ENCODE peak calls at places on chromosomes 4 and X, in nine cellular contexts. V is brain microvascular endothelial cell, X is AG09309, I is aorta, J is choroid plexus epithelial cell, Y is cardiac fibroblast, T is tibial nerve, S is breast epithelium, U is psoas muscle. M is an unnamed sample.

GRCh38 chr4:149987330-149987751 is 90.9 kb upstream of the DCLK2 start:
- DNase-seq in J (peak), I (no peak), Y (peak), T (no peak), U (no peak), X (no peak), V (no peak), S (no peak), M (no peak)

GRCh38 chr4:7857238-7857701 is 82.4 kb downstream of the AFAP1 start:
- DNase-seq in X (peak), J (peak), S (no peak), Y (peak), T (no peak), I (no peak), V (peak), U (peak), M (peak)

GRCh38 chr4:26029512-26030131 is 115.6 kb downstream of the SMIM20 start:
- DNase-seq in J (no peak), I (no peak), X (no peak), T (no peak), S (no peak), V (no peak), Y (no peak), U (no peak), M (no peak)

GRCh38 chrX:318068-318738 is 393 bp downstream of the GTPBP6 start:
- DNase-seq in Y (peak), J (peak), T (peak), S (peak), I (peak), U (peak), V (peak), X (peak), M (peak)

GRCh38 chr4:79959652-79960051 is 113.4 kb downstream of the ANTXR2 start:
- DNase-seq in I (no peak), J (no peak), V (no peak), X (no peak), T (no peak), Y (no peak), S (no peak), U (no peak), M (no peak)

GRCh38 chr4:773214-773613 is 52.7 kb downstream of the CPLX1 start:
- DNase-seq in I (no peak), X (no peak), U (no peak), Y (no peak), V (no peak), T (no peak), J (no peak), S (no peak), M (no peak)

GRCh38 chrX:154720067-154720466 is 30.8 kb downstream of the GAB3 start:
- DNase-seq in I (no peak), Y (peak), V (no peak), X (no peak), T (no peak), U (no peak), J (no peak), S (no peak), M (no peak)

GRCh38 chr4:178068136-178068535 is 625.9 kb upstream of the AGA start:
- DNase-seq in Y (no peak), X (no peak), I (no peak), J (no peak), V (no peak), U (no peak), T (no peak), S (no peak), M (no peak)

GRCh38 chrX:12872741-12873140 is 5.9 kb downstream of the TLR7 start:
- DNase-seq in U (no peak), I (no peak), T (no peak), S (no peak), X (no peak), V (no peak), Y (no peak), J (no peak), M (no peak)

GRCh38 chr4:67327245-67327860 is 217.9 kb downstream of the CENPC start:
- DNase-seq in V (peak), T (peak), U (no peak), J (peak), S (peak), I (no peak), Y (peak), X (peak), M (peak)

GRCh38 chr4:112060212-112060611 is 85.0 kb upstream of the FAM241A start:
- DNase-seq in T (no peak), I (no peak), Y (peak), V (peak), S (no peak), U (no peak), J (peak), X (no peak), M (no peak)

GRCh38 chrX:123918106-123918721 is 43.3 kb upstream of the STAG2 start:
- DNase-seq in X (no peak), I (no peak), J (no peak), Y (no peak), V (no peak), S (no peak), T (no peak), U (no peak), M (no peak)

GRCh38 chr4:148764720-148765119 is 322.5 kb upstream of the NR3C2 start:
- DNase-seq in X (no peak), T (no peak), I (no peak), J (no peak), V (no peak), U (no peak), Y (no peak), S (no peak), M (no peak)

GRCh38 chrX:48902135-48902534 is 4.4 kb downstream of the PQBP1 start:
- DNase-seq in J (no peak), I (peak), S (no peak), V (no peak), Y (no peak), T (no peak), U (no peak), X (no peak), M (no peak)

GRCh38 chr4:144450526-144450925 is 195.4 kb upstream of the HHIP start:
- DNase-seq in Y (no peak), I (no peak), S (no peak), T (no peak), U (no peak), X (no peak), J (no peak), V (no peak), M (no peak)

GRCh38 chrX:20315140-20315539 is 48.4 kb upstream of the RPS6KA3 start:
- DNase-seq in S (no peak), I (no peak), J (no peak), V (no peak), U (no peak), Y (peak), X (no peak), T (no peak), M (no peak)

GRCh38 chr4:134668237-134668636 is 466.6 kb upstream of the PABPC4L start:
- DNase-seq in T (no peak), X (no peak), J (no peak), U (no peak), Y (no peak), I (no peak), S (no peak), V (no peak), M (no peak)

GRCh38 chr4:17276821-17277220 is 235.1 kb downstream of the QDPR start:
- DNase-seq in U (peak), Y (peak), V (peak), I (peak), X (peak), J (peak), S (no peak), T (no peak), M (peak)

GRCh38 chrX:103918584-103919335 is 43.7 kb upstream of the TMSB15B start:
- DNase-seq in U (peak), J (peak), V (peak), Y (peak), X (no peak), S (no peak), I (peak), T (peak), M (peak)

GRCh38 chr4:53680168-53680567 is 88.9 kb upstream of the LNX1 start:
- DNase-seq in T (no peak), U (no peak), V (no peak), I (no peak), X (no peak), S (no peak), Y (no peak), J (no peak), M (no peak)

GRCh38 chrX:40471965-40472648 is 108.7 kb upstream of the ATP6AP2 start:
- DNase-seq in T (no peak), J (peak), S (peak), I (peak), V (peak), X (peak), Y (peak), U (no peak), M (peak)

GRCh38 chrX:154396948-154397887 is 959 bp upstream of the RPL10 start:
- DNase-seq in Y (peak), T (peak), S (peak), X (no peak), I (peak), J (peak), V (no peak), U (peak), M (no peak)

GRCh38 chr4:52098618-52099017 is 47.5 kb downstream of the SPATA18 start:
- DNase-seq in U (no peak), J (no peak), I (no peak), Y (no peak), T (no peak), V (no peak), X (no peak), S (no peak), M (no peak)

GRCh38 chrX:100615015-100615414 is 21.6 kb downstream of the TSPAN6 start:
- DNase-seq in Y (peak), U (no peak), S (no peak), T (no peak), X (peak), J (peak), I (no peak), V (peak), M (no peak)

GRCh38 chrX:625137-625691 is 5.4 kb upstream of the SHOX start:
- DNase-seq in T (no peak), J (no peak), X (no peak), Y (no peak), I (no peak), V (no peak), S (no peak), U (no peak), M (no peak)

GRCh38 chr4:122508083-122508482 is 51.6 kb upstream of the IL2 start:
- DNase-seq in V (no peak), U (no peak), J (no peak), T (no peak), Y (no peak), I (no peak), S (no peak), X (no peak), M (no peak)

GRCh38 chr4:138650917-138651564 is 364.5 kb upstream of the NOCT start:
- DNase-seq in I (no peak), V (peak), J (peak), U (no peak), X (peak), S (no peak), Y (peak), T (no peak), M (peak)

GRCh38 chrX:9759340-9759739 is 6.3 kb downstream of the GPR143 start:
- DNase-seq in U (no peak), S (no peak), V (no peak), J (no peak), I (no peak), Y (no peak), X (no peak), T (no peak), M (no peak)

GRCh38 chr4:8015512-8015911 is 75.9 kb upstream of the AFAP1 start:
- DNase-seq in V (peak), J (peak), X (no peak), U (no peak), T (no peak), S (no peak), Y (peak), I (no peak), M (no peak)

GRCh38 chr4:19386786-19387185 is 864.9 kb upstream of the SLIT2 start:
- DNase-seq in V (no peak), J (peak), X (no peak), T (no peak), I (no peak), Y (peak), U (no peak), S (no peak), M (no peak)

GRCh38 chr4:153010137-153010536 is 74.0 kb downstream of the FHDC1 start:
- DNase-seq in T (no peak), X (no peak), S (no peak), J (no peak), Y (no peak), I (no peak), U (no peak), V (no peak), M (no peak)

GRCh38 chrX:129544780-129545179 is 4.7 kb downstream of the OCRL start:
- DNase-seq in U (no peak), I (no peak), S (no peak), J (no peak), X (no peak), T (no peak), Y (no peak), V (no peak), M (no peak)

GRCh38 chrX:20118065-20118824 is 1.5 kb upstream of the MAP7D2 start:
- DNase-seq in J (no peak), U (no peak), X (no peak), V (no peak), I (no peak), Y (no peak), T (no peak), S (no peak), M (no peak)

GRCh38 chr4:168648929-168649328 is 152.1 kb downstream of the PALLD start:
- DNase-seq in I (no peak), S (no peak), U (no peak), X (no peak), T (no peak), V (peak), J (peak), Y (peak), M (peak)

GRCh38 chr4:128440923-128441322 is 153.3 kb upstream of the PGRMC2 start:
- DNase-seq in V (no peak), Y (no peak), I (no peak), U (no peak), X (no peak), S (no peak), J (no peak), T (no peak), M (no peak)

GRCh38 chr4:20298986-20299385 is 47.3 kb downstream of the SLIT2 start:
- DNase-seq in X (no peak), Y (peak), T (no peak), U (no peak), I (no peak), J (no peak), S (no peak), V (no peak), M (no peak)

GRCh38 chr4:13548059-13548983 is 4.0 kb upstream of the NKX3-2 start:
- DNase-seq in T (no peak), J (no peak), X (no peak), Y (no peak), V (no peak), U (no peak), S (no peak), I (no peak), M (no peak)

GRCh38 chr4:181784881-181785280 is 458.3 kb upstream of the TENM3 start:
- DNase-seq in S (no peak), Y (no peak), I (no peak), T (no peak), U (no peak), J (no peak), V (no peak), X (no peak), M (no peak)

GRCh38 chr4:38131371-38132139 is 171.4 kb downstream of the PTTG2 start:
- DNase-seq in I (no peak), Y (peak), S (no peak), T (no peak), X (no peak), V (peak), J (peak), U (no peak), M (no peak)

GRCh38 chr4:75834095-75834771 is 68.0 kb downstream of the PPEF2 start:
- DNase-seq in T (no peak), U (no peak), S (no peak), I (no peak), X (no peak), J (no peak), Y (peak), V (no peak), M (no peak)

GRCh38 chr4:75834772-75835154 is 67.5 kb downstream of the PPEF2 start:
- DNase-seq in J (no peak), Y (peak), I (no peak), U (no peak), X (no peak), S (no peak), V (no peak), T (no peak), M (no peak)

GRCh38 chr4:75830906-75831305 is 71.3 kb downstream of the PPEF2 start:
- DNase-seq in S (no peak), T (no peak), Y (no peak), V (no peak), X (no peak), I (no peak), J (peak), U (no peak), M (no peak)

DNA sequence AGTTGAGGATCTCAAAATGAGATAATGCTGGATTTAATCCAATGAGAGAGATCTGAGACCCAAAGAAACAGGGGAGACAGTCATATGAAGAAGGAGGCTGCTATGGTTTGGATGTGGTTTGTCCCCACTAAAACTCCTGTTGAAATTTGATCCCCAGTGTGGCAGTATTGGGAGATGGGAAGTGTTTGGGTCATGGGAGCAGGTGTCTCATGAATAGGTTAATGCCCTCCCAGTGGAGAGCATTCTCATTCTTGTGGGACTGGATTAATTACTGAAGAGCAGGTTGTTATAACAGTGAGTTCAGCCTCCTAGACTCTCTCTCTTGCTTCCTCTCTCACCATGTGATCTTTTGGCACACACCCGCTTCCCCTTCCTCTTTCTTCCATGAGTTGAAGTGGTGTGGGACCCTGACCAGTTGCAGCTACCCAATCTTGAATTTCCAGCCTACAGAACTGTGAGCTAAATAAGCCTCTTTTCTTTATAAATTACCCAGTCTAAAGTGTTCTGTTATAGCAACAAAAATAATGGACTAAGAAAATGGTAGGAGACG is 70.3 kb downstream of the PPEF2 start:
- DNase-seq in S (no peak), I (peak), Y (no peak), V (no peak), J (no peak), U (no peak), T (no peak), X (no peak), M (no peak)
- H3K4me3 ChIP-seq in S (no peak), I (no peak), Y (no peak), V (no peak), J (no peak), U (no peak), T (no peak), X (no peak), M (no peak)

DNA sequence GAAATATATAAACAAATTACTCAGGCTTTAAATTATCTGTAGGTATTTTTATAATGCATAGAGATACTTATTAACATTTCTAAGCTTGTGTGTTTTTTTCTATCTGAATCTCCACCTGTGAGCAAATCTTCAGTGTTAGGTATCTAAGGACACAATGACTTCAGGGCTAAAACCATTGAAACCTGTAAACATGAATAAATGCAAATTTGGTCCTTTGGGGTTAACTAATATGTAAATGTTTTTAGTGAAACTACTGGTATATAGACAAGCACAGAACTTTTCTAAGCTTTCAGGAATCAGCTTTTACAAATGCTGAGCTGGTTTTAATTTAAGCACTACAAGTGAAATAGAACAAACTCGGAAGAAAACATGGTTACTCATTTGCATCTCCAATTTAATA is 147.9 kb downstream of the FBXO8 start:
- DNase-seq in Y (no peak), U (no peak), X (no peak), S (no peak), I (no peak), T (no peak), J (no peak), V (no peak), M (no peak)
- H3K4me3 ChIP-seq in Y (no peak), U (peak), X (no peak), S (peak), I (peak), T (peak), J (no peak), V (no peak), M (peak)

GRCh38 chrX:67546496-67547423 is 2.9 kb downstream of the AR start:
- DNase-seq in S (no peak), Y (no peak), J (no peak), U (peak), X (no peak), V (no peak), I (no peak), T (no peak), M (no peak)
- H3K4me3 ChIP-seq in S (peak), Y (peak), J (peak), U (peak), X (peak), V (peak), I (peak), T (peak), M (peak)

DNA sequence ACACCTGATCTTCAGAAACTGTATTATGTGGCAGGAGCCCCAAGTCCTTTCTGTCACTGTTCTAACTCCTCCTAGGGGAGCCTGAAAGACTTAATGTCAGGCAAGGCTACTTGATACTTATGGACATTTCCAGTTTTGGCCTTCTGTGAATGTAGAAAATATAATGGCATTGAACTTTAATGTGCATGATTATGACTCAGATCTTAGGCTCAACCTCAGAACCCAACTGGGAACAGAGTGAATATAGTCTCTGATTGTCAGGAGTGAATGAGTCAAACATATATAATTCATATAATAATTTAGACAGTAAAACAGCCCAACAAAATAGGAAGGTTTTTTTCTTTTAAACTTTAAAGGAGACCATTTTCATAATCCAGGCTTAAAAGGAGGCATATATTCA is 297.9 kb downstream of the ANKRD50 start:
- DNase-seq in X (no peak), V (peak), I (no peak), T (no peak), J (no peak), S (no peak), U (no peak), Y (peak), M (peak)
- H3K4me3 ChIP-seq in X (no peak), V (no peak), I (no peak), T (no peak), J (no peak), S (no peak), U (no peak), Y (no peak), M (peak)

GRCh38 chr4:151777471-151777870 is 16.7 kb upstream of the GATB start:
- DNase-seq in I (no peak), V (no peak), J (no peak), X (no peak), S (no peak), U (no peak), T (no peak), Y (no peak), M (no peak)

GRCh38 chr4:151784676-151785075 is 23.9 kb upstream of the GATB start:
- DNase-seq in V (no peak), I (no peak), Y (no peak), S (no peak), J (no peak), U (no peak), X (no peak), T (no peak), M (no peak)

GRCh38 chr4:151783867-151784266 is 23.1 kb upstream of the GATB start:
- DNase-seq in X (no peak), I (no peak), J (peak), T (no peak), U (no peak), V (peak), Y (no peak), S (no peak), M (no peak)

GRCh38 chr4:151782296-151782695 is 21.5 kb upstream of the GATB start:
- DNase-seq in X (no peak), V (no peak), T (no peak), Y (no peak), I (no peak), S (no peak), J (no peak), U (no peak), M (no peak)

DNA sequence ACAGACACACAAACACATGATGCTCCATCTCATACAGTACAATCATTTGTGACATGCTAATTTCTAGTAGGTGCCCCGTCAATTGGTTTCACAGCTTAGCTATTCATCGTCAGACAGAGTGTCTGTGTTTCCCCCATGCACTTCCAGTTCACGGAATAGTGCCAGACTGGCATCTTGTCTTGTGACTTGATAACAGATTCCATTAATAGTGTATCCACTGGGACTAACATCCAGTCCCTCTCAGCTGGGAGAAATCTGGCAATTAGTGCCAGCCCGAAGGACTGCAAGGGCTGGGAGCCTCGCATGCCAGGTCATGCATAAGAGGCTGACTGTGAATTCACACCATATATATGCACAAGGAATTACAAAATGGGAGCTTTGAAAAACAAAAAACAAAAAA is 20.2 kb upstream of the GATB start:
- DNase-seq in T (no peak), I (no peak), J (no peak), U (no peak), X (no peak), Y (no peak), S (no peak), V (no peak), M (no peak)
- H3K4me3 ChIP-seq in T (no peak), I (no peak), J (no peak), U (no peak), X (no peak), Y (no peak), S (no peak), V (no peak), M (no peak)